ENCODE peak calls at places on chromosomes 11 and 22, in four cellular contexts. R, C, A and J are unnamed samples.

GRCh38 chr22:20537325-20537756 is 29.9 kb downstream of the MED15 start:
- DNase-seq in C (no peak), A (no peak), R (no peak), J (no peak)

GRCh38 chr11:121763526-121763925 is 310.8 kb upstream of the SORL1-AS1 start:
- DNase-seq in A (no peak), C (no peak), R (no peak), J (peak)

GRCh38 chr11:66495401-66495844 is 15.0 kb upstream of the BBS1 start:
- DNase-seq in R (no peak), A (no peak), C (no peak), J (no peak)

GRCh38 chr11:35165416-35166368 is 26.7 kb downstream of the CD44 start:
- DNase-seq in A (peak), R (peak), C (no peak), J (peak)

GRCh38 chr11:74713686-74714085 is 17.5 kb downstream of the CHRDL2 start:
- DNase-seq in R (no peak), A (no peak), C (no peak), J (no peak)

GRCh38 chr11:40405614-40406013 is 1053.8 kb downstream of the LRRC4C start:
- DNase-seq in C (no peak), A (no peak), R (no peak), J (no peak)

GRCh38 chr22:42758929-42759629 is 38.4 kb upstream of the A4GALT start:
- DNase-seq in A (peak), R (peak), C (no peak), J (no peak)

GRCh38 chr11:95098826-95099225 is 9.2 kb downstream of the ENDOD1 start:
- DNase-seq in A (no peak), C (no peak), R (no peak), J (no peak)

GRCh38 chr11:7524831-7525230 is 11.0 kb downstream of the PPFIBP2 start:
- DNase-seq in R (no peak), C (no peak), A (no peak), J (peak)

GRCh38 chr11:84830372-84830771 is 796.8 kb downstream of the DLG2 start:
- DNase-seq in A (no peak), R (no peak), C (no peak), J (no peak)

GRCh38 chr11:123640677-123641494 is 13.5 kb downstream of the SCN3B start:
- DNase-seq in A (peak), C (peak), R (peak), J (peak)

GRCh38 chr11:110076388-110076965 is 16.7 kb upstream of the ZC3H12C start:
- DNase-seq in C (peak), R (peak), A (no peak), J (no peak)

GRCh38 chr11:72787262-72788104 is 6.4 kb downstream of the STARD10 start:
- DNase-seq in C (peak), R (no peak), A (no peak), J (peak)

GRCh38 chr11:134512791-134513538 is 100.9 kb upstream of the B3GAT1 start:
- DNase-seq in A (no peak), C (no peak), R (no peak), J (no peak)

DNA sequence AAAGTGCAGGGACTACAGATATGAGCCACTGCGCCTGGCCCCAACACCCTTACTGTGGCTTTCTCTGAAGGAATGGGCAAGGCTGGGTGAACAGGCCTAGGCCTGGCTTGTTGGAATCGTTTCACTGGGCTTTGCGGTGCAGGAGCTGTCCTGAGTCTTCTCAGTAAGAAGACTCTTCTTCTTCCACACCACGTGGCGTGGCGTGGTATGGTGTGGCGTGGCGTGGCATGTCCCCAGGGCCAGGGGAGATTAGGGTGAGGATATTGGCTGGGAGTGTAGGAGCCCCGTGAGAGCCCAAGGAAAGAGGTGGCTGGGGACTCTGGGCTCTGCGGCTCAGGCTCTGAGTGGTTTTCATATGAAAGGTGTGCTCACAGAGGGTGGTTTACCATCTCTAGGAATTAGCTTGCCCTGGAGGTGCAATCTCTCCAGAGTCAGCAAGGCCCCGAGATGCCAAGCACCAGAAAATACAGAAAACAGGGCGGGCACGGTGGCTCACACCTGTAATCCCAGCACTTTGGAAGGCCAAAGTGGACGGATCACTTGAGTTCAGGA is 70.7 kb downstream of the PARVB start:
- DNase-seq in A (no peak), R (no peak), C (no peak), J (no peak)
- H2AFZ ChIP-seq in A (no peak), R (no peak), C (no peak), J (no peak)

DNA sequence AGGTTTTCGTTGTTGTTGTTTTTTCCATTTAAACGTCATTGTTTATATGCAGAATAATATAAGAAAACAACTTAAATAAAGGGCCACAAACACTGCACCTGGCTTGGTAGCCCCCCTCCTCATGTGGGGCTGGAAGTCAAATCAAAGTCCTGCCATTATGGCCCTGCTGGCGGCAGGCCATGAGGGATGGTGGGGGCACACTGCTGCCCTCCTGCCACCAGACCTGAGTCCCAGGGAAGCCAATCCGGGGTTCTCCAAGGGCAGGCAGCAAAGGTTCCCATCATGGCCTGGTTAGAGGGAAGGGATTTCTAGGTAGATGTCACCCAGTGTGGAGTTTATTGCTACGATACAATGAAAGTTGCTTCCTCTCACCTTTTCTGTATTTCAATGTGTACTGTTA is 39.1 kb downstream of the C11orf58 start:
- DNase-seq in R (no peak), A (no peak), C (no peak), J (no peak)
- H2AFZ ChIP-seq in R (no peak), A (no peak), C (no peak), J (no peak)

DNA sequence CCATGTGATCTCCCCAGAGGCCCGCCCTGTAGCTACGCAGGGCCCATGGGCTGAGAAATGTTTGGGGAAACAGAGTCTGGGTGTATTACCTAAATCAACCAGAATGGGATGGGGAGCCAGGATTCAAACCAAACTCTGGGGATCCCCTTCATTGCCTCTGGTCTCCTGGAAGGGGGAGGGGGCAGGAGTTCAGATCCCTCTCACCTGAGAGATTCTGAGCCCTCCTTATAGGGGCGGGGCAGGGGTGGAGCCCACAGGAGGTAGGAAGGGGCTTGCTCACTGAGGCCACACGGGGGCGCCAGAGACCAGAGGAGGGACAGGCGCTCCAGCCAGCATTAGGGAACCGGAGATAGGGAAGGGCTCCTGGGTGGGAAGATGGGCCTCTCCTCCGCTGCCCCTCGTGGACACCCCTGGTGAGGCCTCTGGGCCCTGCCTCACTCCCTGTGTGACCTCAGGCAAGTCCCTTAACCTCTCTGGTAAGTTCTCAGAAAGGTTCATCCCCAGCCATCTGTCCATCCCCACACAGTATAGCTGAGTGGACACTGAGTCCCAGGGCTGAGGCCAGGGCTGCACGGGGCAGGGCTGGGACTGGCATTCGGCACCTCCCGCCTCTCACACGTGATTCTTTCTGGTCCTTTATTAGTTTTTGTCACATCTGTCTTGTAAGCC is 2.7 kb upstream of the CDC42BPG start:
- DNase-seq in A (peak), C (peak), R (peak), J (peak)
- H2AFZ ChIP-seq in A (peak), C (peak), R (peak), J (no peak)

DNA sequence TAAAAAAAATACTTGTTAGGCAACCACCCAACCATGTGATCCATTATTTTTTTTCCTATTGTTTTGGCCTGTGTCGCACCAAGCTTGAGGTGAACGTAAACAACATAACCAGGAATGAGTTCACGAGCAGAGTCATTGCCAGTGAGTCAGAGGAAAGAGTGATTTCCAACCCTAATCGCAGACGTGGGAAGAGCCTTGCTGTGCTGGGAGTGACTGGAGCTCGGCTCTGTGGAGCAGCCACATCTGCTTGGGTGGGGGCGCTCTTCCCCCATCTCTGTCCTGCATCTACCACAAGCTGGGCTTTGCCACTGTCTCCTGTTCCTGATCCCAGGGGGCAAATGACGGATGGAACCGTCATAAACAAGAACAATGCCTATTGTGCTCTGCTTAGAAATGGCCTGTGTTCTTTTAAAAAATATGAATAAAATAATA is 210.0 kb downstream of the KIRREL3 start:
- DNase-seq in C (no peak), R (peak), A (peak), J (no peak)
- H2AFZ ChIP-seq in C (no peak), R (no peak), A (peak), J (no peak)

DNA sequence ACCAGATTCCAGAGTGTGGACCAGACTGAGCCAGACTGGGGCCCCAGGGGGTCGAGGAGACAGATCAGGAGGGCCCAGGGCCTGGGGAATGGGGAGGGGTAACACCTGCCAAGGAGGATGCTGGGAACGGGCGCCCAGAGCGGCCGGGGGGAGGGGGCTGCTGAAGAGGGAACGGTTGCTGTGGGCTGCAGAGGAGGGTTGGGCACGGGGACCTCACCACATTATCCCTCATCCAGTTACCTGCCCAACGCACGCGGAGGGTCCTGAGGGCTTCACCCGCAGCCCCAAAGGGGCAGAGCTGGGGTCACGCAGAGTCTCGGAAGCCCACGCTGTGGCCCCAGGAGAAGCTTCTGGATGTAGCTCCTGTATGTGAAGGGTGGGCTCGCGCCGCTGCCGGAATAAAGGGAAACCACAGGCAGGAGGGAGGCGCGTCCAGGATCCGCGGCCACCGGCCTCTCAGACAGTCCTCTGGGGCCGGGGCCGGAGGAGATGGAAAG is 927 bp upstream of the SELENOO start:
- DNase-seq in C (no peak), R (peak), A (no peak), J (peak)
- H2AFZ ChIP-seq in C (no peak), R (peak), A (peak), J (no peak)

DNA sequence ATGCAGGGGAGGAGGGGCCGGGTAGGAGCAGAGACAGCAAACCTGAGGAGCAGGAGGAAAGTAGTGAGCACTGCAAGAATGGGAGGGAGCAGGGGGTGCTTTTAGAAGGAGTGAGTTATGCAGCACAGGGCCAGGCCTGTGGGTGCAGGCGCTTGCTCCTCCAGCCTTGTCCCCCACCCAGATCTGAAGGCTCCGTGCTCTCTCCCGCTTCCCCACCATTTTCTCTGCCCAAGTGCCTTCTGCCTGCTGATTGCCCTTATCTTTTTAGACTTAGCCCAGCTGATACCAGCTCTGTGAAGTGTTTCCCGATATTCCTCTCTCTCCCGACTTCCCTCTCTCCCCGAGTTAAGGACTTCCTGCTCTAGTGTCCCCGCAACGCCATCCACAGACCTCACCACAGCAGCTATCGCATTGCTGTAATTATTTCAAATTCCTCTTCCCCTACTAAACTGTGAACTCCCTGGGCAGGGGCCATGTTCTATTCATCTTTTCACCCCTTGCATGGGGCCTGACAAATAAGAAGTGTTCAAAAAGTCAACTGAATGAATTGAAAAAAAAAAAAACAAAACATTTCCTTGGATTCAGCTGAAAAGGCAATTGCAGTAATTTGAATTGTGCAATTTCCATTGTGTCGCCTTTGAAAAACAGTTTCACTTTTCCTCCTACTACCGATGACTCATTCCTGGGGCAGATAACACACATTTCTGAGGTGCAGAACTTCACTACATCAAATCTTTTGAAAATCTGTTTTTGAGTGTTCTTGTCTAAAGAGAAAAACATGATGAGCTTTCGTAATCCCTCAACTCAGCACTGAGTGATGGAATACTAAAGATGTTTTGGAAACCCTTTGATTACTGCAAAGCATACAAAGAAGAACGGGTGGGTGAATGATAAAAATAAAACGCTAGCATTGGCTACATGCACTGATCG is 69.7 kb upstream of the BMAL1 start:
- DNase-seq in C (peak), A (peak), R (peak), J (no peak)
- H2AFZ ChIP-seq in C (peak), A (peak), R (peak), J (no peak)

DNA sequence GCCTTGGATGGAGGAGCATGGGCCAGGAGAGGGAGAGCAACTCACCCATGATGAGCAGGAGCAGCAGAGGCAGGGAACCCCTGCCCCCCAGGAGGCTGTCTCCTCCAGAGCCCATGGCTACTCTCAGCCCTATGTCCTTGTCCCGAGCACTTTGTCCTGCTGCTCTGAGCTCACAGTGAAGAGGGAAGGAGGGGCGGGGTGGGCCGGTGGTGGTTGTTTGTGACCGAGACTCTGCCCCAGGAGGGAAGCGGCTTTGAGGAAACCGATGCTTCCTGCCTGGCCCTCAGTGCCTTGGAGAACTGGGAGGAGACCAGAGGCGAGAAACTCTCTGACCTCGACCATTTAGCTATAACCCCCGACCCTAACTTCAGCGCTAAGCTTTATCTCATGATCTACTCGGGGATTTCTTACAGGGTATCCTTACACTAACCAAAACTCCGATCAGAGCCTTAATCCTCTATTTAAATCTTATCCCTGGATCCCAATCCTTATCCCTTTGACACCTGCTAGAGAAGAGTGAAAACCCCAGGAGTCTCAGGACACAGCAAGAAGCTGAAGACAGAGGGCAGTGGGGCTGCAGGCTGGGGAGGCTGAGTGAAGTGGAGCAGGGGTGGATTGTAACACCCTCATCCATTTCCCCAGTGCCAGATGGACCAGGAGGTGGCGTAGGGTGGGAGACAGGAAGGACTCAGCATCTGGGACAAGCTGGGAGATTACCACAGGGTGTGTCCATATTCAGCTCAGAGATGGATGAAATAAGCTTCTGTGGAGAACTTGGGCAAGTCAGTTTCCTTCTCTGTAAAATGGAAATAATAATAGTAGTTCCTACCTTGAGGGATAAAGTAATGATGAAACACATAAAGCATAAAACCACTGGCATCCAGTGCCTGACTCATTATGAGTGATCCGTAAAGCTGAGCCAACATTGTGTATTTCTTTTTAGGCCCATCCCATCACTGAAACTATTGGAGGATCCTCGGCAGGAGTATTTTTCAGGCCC is at the start of gene ROBO4:
- DNase-seq in A (peak), R (peak), C (no peak), J (no peak)
- H2AFZ ChIP-seq in A (peak), R (peak), C (no peak), J (no peak)

GRCh38 chr11:100684101-100685065 is 2.7 kb upstream of the ARHGAP42 start:
- DNase-seq in R (peak), C (no peak), A (no peak), J (no peak)
- H2AFZ ChIP-seq in R (no peak), C (no peak), A (no peak), J (no peak)

GRCh38 chr11:117871784-117872183 is 4.7 kb downstream of the FXYD6 start:
- DNase-seq in C (no peak), R (no peak), A (no peak), J (no peak)
- H2AFZ ChIP-seq in C (no peak), R (no peak), A (no peak), J (no peak)

DNA sequence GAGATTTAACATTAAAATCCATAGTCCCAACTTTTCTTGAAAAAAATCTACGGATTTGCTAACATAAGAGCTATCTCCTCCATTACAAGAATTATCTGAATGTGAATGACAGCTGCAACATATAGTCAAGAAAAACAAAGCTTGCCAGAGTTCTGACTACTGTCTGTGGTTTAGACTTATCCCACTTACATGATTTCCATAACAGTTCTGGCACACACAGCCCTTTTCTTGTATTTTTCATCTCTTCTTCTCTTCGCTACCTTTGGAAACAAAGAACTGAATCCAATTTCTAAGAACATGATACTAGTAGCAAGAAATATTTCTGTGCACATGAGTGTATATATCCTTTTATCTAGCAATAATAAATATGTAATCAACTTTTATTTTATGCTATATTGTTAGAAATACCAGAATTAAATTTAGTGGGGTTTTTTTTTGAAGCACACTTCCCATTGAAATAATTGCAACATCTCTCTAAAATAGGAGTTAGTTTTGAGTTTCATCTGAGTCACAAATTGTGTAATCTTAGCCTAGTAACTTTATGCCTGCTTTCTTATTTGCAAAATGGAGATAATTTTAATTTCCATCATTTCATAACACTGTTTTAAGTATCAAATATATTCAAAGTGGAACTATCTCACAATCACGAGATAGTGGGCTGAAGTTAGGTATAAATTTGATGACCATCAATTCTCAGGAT is 1217.6 kb downstream of the JRKL start:
- DNase-seq in C (no peak), A (no peak), R (no peak), J (no peak)
- H2AFZ ChIP-seq in C (no peak), A (no peak), R (no peak), J (no peak)